ENCODE peak calls at places on chromosomes 13 and 19, in seven cellular contexts. J, U, H, W, O, Y and F are unnamed samples.

GRCh38 chr13:75481176-75482069 is 546 bp downstream of the TBC1D4 start:
- DNase-seq in O (no peak), H (no peak), J (no peak), W (peak; percentile 86), Y (peak; percentile 7), U (peak; percentile 78), F (no peak)

GRCh38 chr13:47556703-47557102 is 444.4 kb downstream of the SUCLA2 start:
- DNase-seq in W (no peak), Y (no peak), H (no peak), U (no peak), O (no peak), J (no peak), F (no peak)

GRCh38 chr13:95607363-95607762 is 37.1 kb downstream of the DZIP1 start:
- DNase-seq in Y (no peak), J (no peak), O (no peak), W (no peak), U (no peak), H (no peak), F (no peak)

GRCh38 chr13:59483441-59484116 is 680.1 kb downstream of the DIAPH3 start:
- DNase-seq in O (no peak), J (no peak), W (no peak), U (peak; percentile 48), H (no peak), Y (no peak), F (no peak)

GRCh38 chr13:109783815-109784589 is 2.4 kb downstream of the IRS2 start:
- DNase-seq in H (no peak), Y (no peak), U (peak; percentile 53), J (no peak), W (no peak), O (no peak), F (no peak)

GRCh38 chr19:17282488-17283256 is 971 bp downstream of the ANKLE1 start:
- DNase-seq in U (peak; percentile 94), Y (peak; percentile 88), J (peak; percentile 57), W (peak; percentile 97), O (peak; percentile 69), H (peak; percentile 46), F (peak; percentile 69)

GRCh38 chr19:575527-576506 is 3.4 kb downstream of the BSG start:
- DNase-seq in J (no peak), W (no peak), U (peak; percentile 71), O (no peak), H (no peak), Y (peak; percentile 58), F (no peak)

GRCh38 chr19:39140195-39140516 is 14.6 kb downstream of the PAK4 start:
- DNase-seq in U (peak; percentile 76), H (no peak), O (no peak), W (no peak), J (no peak), Y (no peak), F (no peak)

GRCh38 chr19:16118489-16119033 is 6.9 kb downstream of the RAB8A start:
- DNase-seq in H (peak; percentile 97), U (no peak), Y (no peak), W (no peak), J (no peak), O (no peak), F (no peak)

GRCh38 chr19:2053601-2054389 is 2.8 kb upstream of the MKNK2 start:
- DNase-seq in W (no peak), J (no peak), O (no peak), H (no peak), U (no peak), Y (no peak), F (no peak)

GRCh38 chr13:95049772-95050171 is 251.5 kb downstream of the ABCC4 start:
- DNase-seq in U (no peak), Y (no peak), W (no peak), H (no peak), O (no peak), J (no peak), F (no peak)

GRCh38 chr13:109785141-109785891 is 1.1 kb downstream of the IRS2 start:
- DNase-seq in U (peak; percentile 47), J (no peak), O (no peak), Y (no peak), H (no peak), W (peak; percentile 66), F (peak; percentile 33)

GRCh38 chr13:81987159-81987558 is 1646.2 kb upstream of the SPRY2 start:
- DNase-seq in W (no peak), H (no peak), O (peak; percentile 1), U (no peak), Y (no peak), J (no peak), F (peak; percentile 42)

GRCh38 chr13:49421391-49421790 is 22.5 kb downstream of the CAB39L start:
- DNase-seq in O (peak; percentile 81), W (peak; percentile 56), J (peak; percentile 10), U (no peak), H (peak; percentile 24), Y (peak; percentile 12), F (no peak)

GRCh38 chr19:45814851-45815481 is at the start of gene RSPH6A:
- DNase-seq in U (no peak), J (no peak), O (no peak), Y (no peak), W (peak; percentile 76), H (no peak), F (no peak)

GRCh38 chr13:89943139-89943538 is 1404.3 kb upstream of the MIR17HG start:
- DNase-seq in W (no peak), Y (no peak), H (no peak), J (no peak), O (no peak), U (no peak), F (no peak)

GRCh38 chr19:1182068-1182467 is 8.0 kb upstream of the SBNO2 start:
- DNase-seq in O (no peak), J (no peak), Y (no peak), W (no peak), U (no peak), H (no peak), F (no peak)

GRCh38 chr13:99477493-99477892 is 23.8 kb upstream of the TM9SF2 start:
- DNase-seq in J (no peak), U (no peak), W (no peak), O (no peak), H (no peak), Y (no peak), F (no peak)

GRCh38 chr19:36931684-36932083 is 15.6 kb downstream of the ZNF568 start:
- DNase-seq in U (no peak), H (no peak), O (no peak), W (no peak), J (no peak), Y (no peak), F (no peak)

GRCh38 chr19:14089412-14089661 is 1.2 kb downstream of the SAMD1 start:
- DNase-seq in Y (no peak), H (no peak), W (no peak), J (no peak), U (peak; percentile 42), O (no peak), F (no peak)

GRCh38 chr13:30033681-30034447 is 183.4 kb upstream of the UBL3 start:
- DNase-seq in U (no peak), W (no peak), O (no peak), J (no peak), H (no peak), Y (no peak), F (no peak)

GRCh38 chr19:34220472-34221063 is 33.8 kb upstream of the GARRE1 start:
- DNase-seq in U (peak; percentile 67), W (peak; percentile 73), H (no peak), O (peak; percentile 67), Y (peak; percentile 69), J (peak; percentile 64), F (no peak)

GRCh38 chr13:55302568-55302967 is 1838.2 kb upstream of the PRR20A start:
- DNase-seq in O (no peak), W (no peak), J (no peak), U (no peak), H (no peak), Y (no peak), F (no peak)

GRCh38 chr13:48896312-48896711 is 79.4 kb upstream of the FNDC3A start:
- DNase-seq in J (no peak), O (no peak), Y (no peak), U (no peak), W (no peak), H (no peak), F (no peak)

GRCh38 chr13:29515372-29515771 is 80.1 kb downstream of the SLC7A1 start:
- DNase-seq in J (no peak), O (no peak), W (no peak), Y (no peak), H (no peak), U (no peak), F (no peak)

GRCh38 chr13:106599875-106600797 is 32.2 kb upstream of the ARGLU1 start:
- DNase-seq in W (no peak), J (no peak), U (no peak), H (no peak), O (no peak), Y (no peak), F (no peak)

GRCh38 chr13:114319441-114319871 is 5.2 kb downstream of the CHAMP1 start:
- DNase-seq in W (no peak), J (no peak), H (no peak), Y (no peak), O (no peak), U (no peak), F (no peak)

GRCh38 chr13:36712785-36713184 is 39.0 kb downstream of the SERTM1 start:
- DNase-seq in U (peak; percentile 7), H (no peak), J (no peak), O (no peak), Y (no peak), W (no peak), F (no peak)

GRCh38 chr13:36432106-36432544 is at the start of gene CCNA1:
- DNase-seq in H (no peak), U (peak; percentile 83), J (no peak), Y (peak; percentile 45), W (peak; percentile 91), O (no peak), F (peak; percentile 36)

GRCh38 chr13:110448230-110448629 is 113.3 kb downstream of the RAB20 start:
- DNase-seq in O (no peak), J (peak; percentile 43), H (no peak), W (no peak), U (no peak), Y (no peak), F (no peak)

GRCh38 chr13:24863748-24864540 is 100.0 kb downstream of the RNF17 start:
- DNase-seq in W (no peak), O (no peak), U (no peak), Y (peak; percentile 16), J (no peak), H (no peak), F (no peak)
- TF ChIP-seq YY1 in W (no peak), O (no peak), U (no peak), Y (no peak), J (no peak), H (no peak), F (no peak)

GRCh38 chr13:102401305-102401704 is 543 bp downstream of the FGF14 start:
- DNase-seq in O (no peak), Y (no peak), J (no peak), H (no peak), U (peak; percentile 45), W (no peak), F (no peak)
- H3K4me3 ChIP-seq in O (no peak overlapping the region), Y (no peak overlapping the region), J (no peak overlapping the region), H (no peak overlapping the region), U (peak overlapping the region; percentile 67), W (peak overlapping the region; percentile 76), F (peak overlapping the region; percentile 58)

GRCh38 chr13:113129921-113130750 is 7.5 kb downstream of the F10 start:
- DNase-seq in H (no peak), J (no peak), O (no peak), Y (no peak), W (no peak), U (no peak), F (no peak)
- H3K36me3 ChIP-seq in H (no peaks in the 10 kb centered on the region), J (no peaks in the 10 kb centered on the region), O (peaks cover 22% of the 10 kb centered on the region), Y (no peaks in the 10 kb centered on the region), W (no peaks in the 10 kb centered on the region), U (no peaks in the 10 kb centered on the region), F (no peaks in the 10 kb centered on the region)

GRCh38 chr13:98222081-98222554 is 45.0 kb upstream of the RNF113B start:
- DNase-seq in H (no peak), J (no peak), W (no peak), O (no peak), U (no peak), Y (no peak), F (no peak)
- TF ChIP-seq YY1 in H (no peak), J (no peak), W (no peak), O (no peak), U (no peak), Y (no peak), F (no peak)